ENCODE peak calls at places on chromosomes 4 and X, in six cellular contexts. F is tibial nerve, H is WERI-Rb-1, R is heart right ventricle, Q is ovary, Z is heart left ventricle. G is an unnamed sample.

GRCh38 chr4:27293831-27294230 is 433.2 kb downstream of the STIM2 start:
- DNase-seq in R (no peak), Q (no peak), Z (no peak), H (no peak), F (no peak), G (no peak)

GRCh38 chr4:75821966-75822365 is 80.3 kb downstream of the PPEF2 start:
- DNase-seq in F (no peak), Q (no peak), H (no peak), Z (no peak), R (no peak), G (no peak)

GRCh38 chr4:5141802-5142201 is 90.5 kb downstream of the STK32B start:
- DNase-seq in Z (no peak), F (no peak), H (no peak), R (no peak), Q (no peak), G (no peak)

GRCh38 chr4:144754562-144755410 is 108.8 kb downstream of the HHIP start:
- DNase-seq in Z (no peak), R (no peak), Q (no peak), H (peak), F (no peak), G (no peak)

GRCh38 chr4:66691101-66691500 is 854.2 kb downstream of the CENPC start:
- DNase-seq in H (no peak), Q (no peak), Z (no peak), F (no peak), R (no peak), G (no peak)

GRCh38 chr4:183098080-183098722 is 856 bp upstream of the WWC2 start:
- DNase-seq in Q (peak), Z (peak), H (no peak), F (peak), R (peak), G (no peak)

GRCh38 chr4:68175562-68176155 is 46.0 kb upstream of the TMPRSS11F start:
- DNase-seq in R (peak), Q (no peak), H (peak), F (peak), Z (no peak), G (peak)

GRCh38 chrX:3046253-3046909 is 5.1 kb downstream of the ARSF start:
- DNase-seq in R (no peak), Z (no peak), F (no peak), H (no peak), Q (no peak), G (no peak)

GRCh38 chrX:44675364-44676024 is 132.8 kb upstream of the FUNDC1 start:
- DNase-seq in R (peak), Q (peak), H (no peak), F (peak), Z (no peak), G (peak)

GRCh38 chrX:10015711-10016515 is 48.8 kb downstream of the CLDN34 start:
- DNase-seq in Q (peak), R (peak), F (no peak), H (peak), Z (peak), G (no peak)

GRCh38 chr4:38162240-38162784 is 202.1 kb downstream of the PTTG2 start:
- DNase-seq in Q (peak), H (no peak), F (no peak), Z (no peak), R (no peak), G (no peak)

GRCh38 chr4:83378426-83378825 is 43.8 kb upstream of the HPSE start:
- DNase-seq in F (no peak), Q (no peak), H (peak), R (no peak), Z (no peak), G (no peak)

GRCh38 chr4:76108467-76109181 is 34.1 kb downstream of the ART3 start:
- DNase-seq in H (no peak), R (no peak), Z (no peak), Q (no peak), F (no peak), G (no peak)

GRCh38 chr4:24067781-24068193 is 177.9 kb upstream of the PPARGC1A start:
- DNase-seq in F (peak), Q (no peak), R (peak), H (peak), Z (no peak), G (peak)

GRCh38 chr4:4420421-4420820 is 33.5 kb downstream of the NSG1 start:
- DNase-seq in R (no peak), H (no peak), F (no peak), Q (no peak), Z (no peak), G (no peak)

GRCh38 chr4:84530871-84531270 is 31.8 kb upstream of the NKX6-1 start:
- DNase-seq in Q (no peak), R (no peak), H (peak), Z (no peak), F (no peak), G (no peak)

GRCh38 chrX:121260568-121261240 is 213.3 kb downstream of the GLUD2 start:
- DNase-seq in H (no peak), R (no peak), Z (no peak), Q (no peak), F (no peak), G (no peak)

GRCh38 chrX:49246541-49246940 is 11.3 kb downstream of the CCDC22 start:
- DNase-seq in Q (no peak), Z (no peak), F (no peak), H (no peak), R (no peak), G (no peak)

GRCh38 chrX:30706216-30706775 is 53.1 kb downstream of the GK start:
- DNase-seq in H (no peak), Z (no peak), R (no peak), Q (no peak), F (no peak), G (no peak)

GRCh38 chr4:110107868-110108267 is 90.5 kb downstream of the ELOVL6 start:
- DNase-seq in F (no peak), Z (no peak), Q (no peak), R (no peak), H (no peak), G (no peak)

GRCh38 chr4:2913168-2913567 is 50.0 kb downstream of the NOP14 start:
- DNase-seq in H (no peak), R (peak), Z (no peak), F (no peak), Q (no peak), G (no peak)

GRCh38 chrX:47456080-47456479 is 26.9 kb downstream of the ZNF41 start:
- DNase-seq in Z (no peak), R (peak), Q (no peak), F (no peak), H (no peak), G (no peak)

GRCh38 chrX:54945224-54945623 is 24.6 kb downstream of the TRO start:
- DNase-seq in Q (no peak), H (no peak), Z (no peak), R (no peak), F (no peak), G (no peak)

GRCh38 chr4:156413411-156413985 is 459.8 kb upstream of the CTSO start:
- DNase-seq in Q (no peak), R (no peak), Z (no peak), F (no peak), H (peak), G (no peak)

GRCh38 chrX:101057095-101057714 is 5.3 kb upstream of the TRMT2B start:
- DNase-seq in R (no peak), Q (no peak), H (no peak), F (no peak), Z (no peak), G (no peak)

GRCh38 chr4:85658766-85659439 is 184.0 kb downstream of the ARHGAP24 start:
- DNase-seq in Q (no peak), Z (no peak), R (no peak), H (no peak), F (no peak), G (no peak)

DNA sequence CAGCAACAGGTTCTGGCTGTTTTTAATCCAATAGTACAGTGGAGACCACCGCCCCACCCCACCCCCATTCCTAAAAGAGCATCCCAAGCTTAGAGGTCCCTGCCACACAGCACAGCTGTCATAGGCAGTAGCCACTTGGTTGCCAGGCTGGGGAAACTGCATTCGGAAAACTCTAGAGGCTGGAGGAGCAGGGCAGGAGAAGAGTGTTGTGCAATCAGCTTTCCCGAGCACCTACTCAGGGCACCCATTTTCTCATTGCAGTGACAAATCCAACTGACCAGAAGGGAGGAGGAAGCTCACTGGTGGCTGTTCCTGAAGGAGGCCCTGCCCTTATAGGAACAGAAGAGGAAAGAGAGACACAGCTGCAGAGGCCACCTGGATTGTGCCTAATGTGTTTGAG is 1.1 kb downstream of the CXCL1 start:
- DNase-seq in H (no peak), R (no peak), F (no peak), Z (peak), Q (no peak), G (no peak)
- H3K4me3 ChIP-seq in H (no peak), R (no peak), F (no peak), Z (peak), Q (no peak), G (no peak)

DNA sequence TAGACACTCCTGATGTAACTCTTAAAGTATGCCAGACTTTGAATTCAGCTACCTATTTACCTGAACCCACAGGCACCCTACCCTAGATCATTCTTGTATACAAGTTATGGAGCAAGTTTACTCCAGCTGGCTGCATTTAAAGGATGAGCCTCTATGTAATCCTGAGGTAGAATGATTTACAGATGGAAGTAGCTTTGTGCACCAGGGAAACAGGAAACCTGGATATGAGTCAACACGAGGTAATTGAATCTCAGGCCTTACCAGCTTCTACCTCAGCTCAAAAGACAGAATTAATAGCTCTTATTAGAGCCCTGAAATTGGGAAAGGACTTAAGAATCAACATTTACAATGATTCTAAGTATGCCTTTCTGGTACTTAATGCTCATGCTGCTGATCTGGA is 119.8 kb downstream of the AGTR2 start:
- DNase-seq in Z (no peak), H (no peak), Q (no peak), R (no peak), F (no peak), G (no peak)
- H3K4me3 ChIP-seq in Z (no peak), H (no peak), Q (no peak), R (no peak), F (no peak), G (no peak)

DNA sequence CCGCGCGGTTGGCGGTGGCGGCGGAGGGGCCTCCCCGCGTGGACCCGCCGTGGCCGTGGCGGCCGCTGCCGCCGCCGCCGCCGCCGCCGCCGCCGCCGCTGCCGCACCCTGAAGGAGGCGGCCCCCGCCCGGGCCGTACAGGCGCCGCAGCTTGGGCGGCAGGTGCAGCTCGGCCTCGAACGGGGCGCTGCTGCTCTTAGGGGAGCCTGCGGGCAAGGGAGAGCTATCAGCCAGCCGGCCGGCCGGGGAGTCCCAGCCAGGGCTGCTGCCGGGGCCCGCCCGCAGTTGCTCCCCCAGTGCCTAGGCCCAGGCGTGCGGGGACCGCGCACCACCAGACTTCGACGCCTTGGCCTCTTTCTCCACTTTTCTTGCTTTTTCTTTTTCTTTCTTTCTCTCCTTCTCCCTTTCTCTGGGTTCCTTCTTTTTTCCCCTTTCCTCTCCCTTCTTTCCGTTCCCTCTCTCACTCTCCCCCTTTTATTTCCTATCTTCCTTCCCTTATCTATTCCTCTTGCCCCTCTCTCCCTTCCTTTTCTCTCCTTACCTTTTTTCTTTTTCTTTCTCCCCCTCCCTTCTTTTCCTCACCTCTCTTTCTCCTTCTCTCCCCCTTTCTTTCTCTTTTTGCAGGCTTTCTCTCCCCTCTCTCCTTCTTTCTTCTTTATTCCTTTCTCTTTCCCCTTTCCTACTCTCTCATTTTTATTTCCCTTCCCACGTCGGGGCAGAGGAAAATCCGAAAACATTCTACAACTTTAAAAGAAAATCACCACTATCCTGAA is 2.0 kb downstream of the ARX start:
- DNase-seq in R (no peak), F (no peak), Q (no peak), H (no peak), Z (no peak), G (no peak)
- H3K4me3 ChIP-seq in R (no peak), F (no peak), Q (peak), H (no peak), Z (no peak), G (no peak)

DNA sequence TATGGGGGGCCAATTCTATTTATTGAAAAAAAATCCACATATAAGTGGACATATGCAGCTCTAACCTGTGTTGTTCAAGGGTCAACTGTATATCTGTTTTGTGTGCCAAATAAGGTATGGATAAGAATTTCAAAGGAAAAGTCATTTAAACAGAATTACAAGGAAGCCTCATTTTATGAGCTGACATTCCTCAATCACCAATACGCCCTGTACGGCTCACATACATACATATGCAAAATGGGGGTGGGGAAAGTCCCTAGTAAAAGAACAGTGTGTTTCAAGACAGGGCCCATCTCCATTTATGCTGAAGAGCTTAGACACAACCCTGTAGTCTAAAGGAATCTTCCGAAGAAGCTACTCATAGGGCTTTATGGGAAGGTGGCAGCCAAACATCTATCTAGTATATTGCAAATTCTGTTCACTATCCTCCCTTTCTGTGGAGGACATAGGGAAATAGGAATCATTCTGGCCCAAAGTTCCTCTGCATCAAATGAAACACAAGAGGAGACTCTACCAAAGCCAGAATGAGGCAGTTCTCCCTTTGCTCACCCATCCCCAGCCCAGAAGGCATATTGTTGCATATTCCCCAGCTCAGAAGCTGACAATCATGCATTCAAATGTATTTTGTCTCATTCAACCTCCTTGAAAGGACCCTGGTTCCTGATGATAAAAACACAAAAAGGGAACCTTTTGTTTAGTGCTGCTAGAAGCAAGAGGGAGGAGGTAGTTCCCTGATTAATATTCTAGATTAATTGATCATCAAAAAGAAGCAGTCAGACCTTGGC is 13.7 kb upstream of the ZBTB33 start:
- DNase-seq in R (no peak), Z (no peak), F (no peak), Q (no peak), H (no peak), G (no peak)
- H3K4me3 ChIP-seq in R (no peak), Z (no peak), F (no peak), Q (no peak), H (no peak), G (no peak)

GRCh38 chrX:25019707-25020390 is 4.1 kb upstream of the ARX start:
- DNase-seq in Z (no peak), H (no peak), F (no peak), Q (no peak), R (no peak), G (no peak)
- H3K4me3 ChIP-seq in Z (no peak), H (peak), F (no peak), Q (peak), R (no peak), G (no peak)

GRCh38 chr4:142983612-142984011 is 137.5 kb upstream of the INPP4B start:
- DNase-seq in Z (no peak), R (no peak), H (no peak), F (no peak), Q (no peak), G (no peak)

GRCh38 chr4:142983111-142983510 is 137.0 kb upstream of the INPP4B start:
- DNase-seq in Q (no peak), R (no peak), Z (no peak), F (no peak), H (no peak), G (no peak)

GRCh38 chr4:142984871-142985585 is 138.9 kb upstream of the INPP4B start:
- DNase-seq in H (no peak), R (no peak), F (no peak), Q (no peak), Z (no peak), G (no peak)
- H3K4me3 ChIP-seq in H (no peak), R (no peak), F (no peak), Q (no peak), Z (no peak), G (no peak)

GRCh38 chr4:74793757-74794340 is 474 bp downstream of the BTC start:
- DNase-seq in H (peak), Q (peak), F (no peak), Z (peak), R (peak), G (peak)
- H3K4me3 ChIP-seq in H (peak), Q (peak), F (peak), Z (peak), R (peak), G (peak)

GRCh38 chr4:186081202-186081807 is 12.3 kb downstream of the TLR3 start:
- DNase-seq in Z (no peak), F (no peak), R (no peak), H (no peak), Q (no peak), G (no peak)
- H3K4me3 ChIP-seq in Z (no peak), F (no peak), R (no peak), H (no peak), Q (no peak), G (no peak)

GRCh38 chr4:113673450-113673849 is 88.1 kb downstream of the CAMK2D start:
- DNase-seq in R (no peak), Z (no peak), Q (no peak), F (no peak), H (peak), G (no peak)
- H3K4me3 ChIP-seq in R (no peak), Z (no peak), Q (no peak), F (no peak), H (no peak), G (no peak)

G was measured in dorsolateral prefrontal cortex.